ENCODE peak calls at places on chromosomes 2 and 18, in six cellular contexts. A is GM12878, E is GM12891, B is SK-N-SH, R is H1, K is K562. P is an unnamed sample.

GRCh38 chr2:159083601-159084000 is 115.2 kb downstream of the TANC1 start:
- DNase-seq in E (no peak), K (no peak), B (no peak), A (no peak), R (no peak), P (no peak)

GRCh38 chr18:43587538-43588153 is 310.4 kb upstream of the SYT4 start:
- DNase-seq in B (peak; percentile 68), R (no peak), E (peak; percentile 10), A (no peak), K (peak; percentile 10), P (no peak)

GRCh38 chr2:11319939-11320338 is 24.5 kb downstream of the ROCK2 start:
- DNase-seq in B (no peak), E (no peak), K (no peak), R (no peak), A (no peak), P (no peak)

GRCh38 chr2:2775018-2775417 is 443.9 kb upstream of the MYT1L start:
- DNase-seq in A (no peak), K (no peak), B (no peak), R (no peak), E (no peak), P (no peak)

GRCh38 chr2:136168605-136169210 is 50.8 kb upstream of the CXCR4 start:
- DNase-seq in B (no peak), A (no peak), E (no peak), R (no peak), K (no peak), P (no peak)

GRCh38 chr2:159811232-159811631 is 13.2 kb upstream of the CD302 start:
- DNase-seq in B (no peak), R (no peak), E (no peak), K (no peak), A (no peak), P (no peak)

GRCh38 chr2:150080115-150080514 is 407.4 kb downstream of the RND3 start:
- DNase-seq in K (no peak), A (no peak), R (no peak), B (no peak), E (no peak), P (no peak)

GRCh38 chr2:188511346-188511745 is 219.7 kb downstream of the GULP1 start:
- DNase-seq in A (no peak), B (no peak), E (no peak), K (no peak), R (no peak), P (no peak)

GRCh38 chr2:145652992-145653545 is 1133.2 kb upstream of the ZEB2 start:
- DNase-seq in K (no peak), R (no peak), B (no peak), E (no peak), A (no peak), P (no peak)

GRCh38 chr2:64273524-64274398 is 129.5 kb upstream of the PELI1 start:
- DNase-seq in R (no peak), E (no peak), B (peak; percentile 27), K (no peak), A (no peak), P (no peak)

GRCh38 chr2:211458974-211459373 is 902.6 kb downstream of the CPS1 start:
- DNase-seq in B (no peak), E (no peak), A (no peak), R (no peak), K (no peak), P (no peak)

GRCh38 chr2:118047273-118047898 is 33.5 kb upstream of the CCDC93 start:
- DNase-seq in E (no peak), A (no peak), R (no peak), K (no peak), B (no peak), P (no peak)

GRCh38 chr18:54080854-54081253 is 143.6 kb downstream of the MBD2 start:
- DNase-seq in B (no peak), E (no peak), A (no peak), K (no peak), R (no peak), P (no peak)

GRCh38 chr2:144886847-144887246 is 366.9 kb upstream of the ZEB2 start:
- DNase-seq in R (no peak), K (no peak), A (no peak), B (no peak), E (no peak), P (no peak)

GRCh38 chr2:58377181-58377580 is 136.1 kb upstream of the FANCL start:
- DNase-seq in R (no peak), K (no peak), B (no peak), A (no peak), E (no peak), P (no peak)
- TF ChIP-seq TAF1 in R (no peak), K (no peak), B (no peak), A (no peak), E (no peak), P (no peak)

DNA sequence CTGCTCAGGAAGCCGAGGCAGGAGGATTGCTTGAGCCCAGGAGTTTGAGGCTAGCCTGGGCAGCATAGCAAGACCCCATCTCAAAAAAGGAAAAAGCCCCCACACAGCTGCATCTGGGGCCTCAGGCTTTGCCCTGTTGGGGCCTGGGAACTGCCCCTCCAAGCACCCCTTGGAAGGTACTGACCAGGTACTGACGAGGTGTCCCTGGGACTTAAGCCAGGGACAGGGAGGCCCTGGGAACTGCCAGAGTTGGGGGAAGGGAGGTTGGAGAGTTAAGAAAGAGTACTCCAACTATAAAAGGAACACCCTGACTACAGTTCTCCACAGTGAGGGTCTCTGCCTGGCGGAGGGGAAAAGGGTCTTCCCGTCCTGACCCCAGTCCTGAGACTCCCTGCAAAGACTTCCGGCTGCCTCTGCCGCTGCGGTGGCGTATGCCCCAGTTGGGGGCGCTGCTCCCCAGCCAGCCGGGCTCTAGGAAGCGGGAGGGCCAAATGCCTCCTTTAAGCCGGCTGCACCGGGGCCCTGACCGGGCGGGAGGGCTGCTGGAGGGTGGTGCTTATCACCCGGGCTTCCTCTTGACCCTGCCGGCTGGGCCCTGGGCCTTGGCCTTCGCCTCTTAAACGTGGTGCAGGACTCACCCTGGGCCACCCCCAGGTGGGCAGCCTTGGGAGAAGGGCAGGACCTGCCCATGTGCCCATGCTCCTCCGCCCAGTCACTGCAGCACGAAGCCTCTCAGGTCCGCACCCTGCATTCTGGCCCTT is 12.8 kb downstream of the SLC30A3 start:
- DNase-seq in K (peak; percentile 84), A (no peak), B (peak; percentile 87), R (peak; percentile 57), E (peak; percentile 80), P (peak; percentile 73)
- TF ChIP-seq POLR2AphosphoS5 in K (no peak), A (no peak), B (no peak), R (peak; percentile 50), E (no peak), P (no peak)

GRCh38 chr2:19187323-19188020 is 171.0 kb downstream of the OSR1 start:
- DNase-seq in B (no peak), A (no peak), R (no peak), E (no peak), K (no peak), P (no peak)
- TF ChIP-seq TAF1 in B (no peak), A (no peak), R (no peak), E (no peak), K (no peak), P (no peak)

GRCh38 chr2:128279786-128280701 is 38.6 kb downstream of the HS6ST1 start:
- DNase-seq in R (no peak), E (no peak), A (no peak), K (no peak), B (no peak), P (no peak)
- TF ChIP-seq POLR2AphosphoS5 in R (no peak), E (no peak), A (no peak), K (no peak), B (no peak), P (no peak)

DNA sequence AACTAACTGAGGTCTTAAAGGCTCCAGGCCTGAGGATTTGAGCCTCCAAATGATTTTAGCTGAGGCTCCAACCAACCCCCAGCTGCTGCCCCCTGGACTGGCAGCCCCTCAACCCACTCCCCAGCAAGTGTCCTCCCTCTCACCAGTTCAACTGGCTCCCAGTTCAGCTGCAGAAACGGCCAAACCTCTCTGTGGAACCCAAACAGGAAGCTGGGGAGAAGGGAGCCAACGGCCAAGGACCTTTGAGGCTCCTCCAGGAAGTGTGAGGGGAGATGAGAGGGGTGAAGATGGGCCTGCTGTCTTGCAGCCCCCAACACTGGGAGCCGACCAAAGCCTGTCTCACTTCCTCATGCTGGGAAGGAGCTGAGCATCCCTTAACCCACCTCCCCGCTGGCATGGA is 24.9 kb downstream of the ZFP36L2 start:
- DNase-seq in B (no peak), K (no peak), R (no peak), A (no peak), E (no peak), P (no peak)
- TF ChIP-seq TAF1 in B (no peak), K (no peak), R (no peak), A (no peak), E (no peak), P (no peak)

GRCh38 chr2:237882510-237883481 is 23.4 kb downstream of the RAMP1 start:
- DNase-seq in E (no peak), K (no peak), A (no peak), R (no peak), B (no peak), P (no peak)
- TF ChIP-seq POLR2AphosphoS5 in E (no peak), K (no peak), A (no peak), R (no peak), B (no peak), P (no peak)

GRCh38 chr2:180991820-180992219 is 11.4 kb downstream of the UBE2E3 start:
- DNase-seq in B (no peak), R (no peak), E (no peak), A (no peak), K (no peak), P (no peak)
- TF ChIP-seq TAF1 in B (no peak), R (no peak), E (no peak), A (no peak), K (no peak), P (no peak)